ENCODE peak calls at places on chromosomes 1 and 21, in five cellular contexts. Z is WTC11, N is lower leg skin, M is progenitor cell of endocrine pancreas, K is hepatocyte. L is an unnamed sample.

GRCh38 chr1:7972285-7972684 is 10.8 kb downstream of the PARK7 start:
- DNase-seq in Z (no peak), M (no peak), N (no peak), K (no peak), L (no peak)

GRCh38 chr1:147723691-147724323 is 36.6 kb downstream of the GJA5 start:
- DNase-seq in M (peak), Z (peak), N (no peak), K (peak), L (peak)

GRCh38 chr1:40162791-40163441 is 1.7 kb downstream of the RLF start:
- DNase-seq in Z (no peak), N (no peak), K (no peak), M (no peak), L (no peak)

GRCh38 chr1:180534199-180534598 is 24.6 kb upstream of the OVAAL start:
- DNase-seq in M (no peak), Z (no peak), K (no peak), N (no peak), L (no peak)

GRCh38 chr1:3410435-3410915 is 44.0 kb upstream of the ARHGEF16 start:
- DNase-seq in N (no peak), M (no peak), Z (no peak), K (no peak), L (no peak)

GRCh38 chr1:91400133-91400725 is 4.4 kb downstream of the HFM1 start:
- DNase-seq in K (no peak), M (no peak), N (no peak), Z (peak), L (no peak)

GRCh38 chr21:33780631-33781030 is 135.0 kb downstream of the ATP5PO start:
- DNase-seq in Z (no peak), K (no peak), M (no peak), N (no peak), L (no peak)

GRCh38 chr1:23492132-23492720 is 8.2 kb upstream of the ASAP3 start:
- DNase-seq in K (no peak), M (no peak), Z (no peak), N (no peak), L (no peak)

GRCh38 chr1:168179411-168180147 is 817 bp downstream of the TIPRL start:
- DNase-seq in N (no peak), Z (no peak), M (no peak), K (peak), L (no peak)

GRCh38 chr1:87330201-87330953 is 1.7 kb downstream of the LMO4 start:
- DNase-seq in N (peak), M (no peak), K (peak), Z (peak), L (no peak)

GRCh38 chr1:209815931-209816338 is 10.0 kb upstream of the IRF6 start:
- DNase-seq in N (peak), Z (no peak), K (no peak), M (no peak), L (no peak)

GRCh38 chr1:180631197-180631765 is 541 bp upstream of the XPR1 start:
- DNase-seq in M (no peak), Z (no peak), K (no peak), N (no peak), L (no peak)

GRCh38 chr1:15678578-15678977 is 5.5 kb upstream of the PLEKHM2 start:
- DNase-seq in Z (no peak), K (peak), N (no peak), M (no peak), L (no peak)

GRCh38 chr1:53091841-53092645 is 30.0 kb downstream of the PODN start:
- DNase-seq in Z (no peak), K (no peak), M (no peak), N (no peak), L (no peak)

GRCh38 chr1:234495231-234495990 is 16.4 kb upstream of the TARBP1 start:
- DNase-seq in K (peak), M (no peak), Z (no peak), N (peak), L (no peak)

GRCh38 chr21:14890141-14890540 is 174.7 kb downstream of the NRIP1 start:
- DNase-seq in N (no peak), K (no peak), M (no peak), Z (no peak), L (no peak)

GRCh38 chr1:219206350-219206749 is 32.7 kb downstream of the LYPLAL1 start:
- DNase-seq in Z (no peak), N (no peak), M (no peak), K (no peak), L (no peak)

GRCh38 chr1:37509181-37509580 is 5.4 kb downstream of the MEAF6 start:
- DNase-seq in K (no peak), M (no peak), N (no peak), Z (no peak), L (no peak)

GRCh38 chr1:94851571-94851970 is 31.4 kb downstream of the SLC44A3 start:
- DNase-seq in N (no peak), K (no peak), M (no peak), Z (no peak), L (no peak)

GRCh38 chr1:94856004-94856403 is 35.8 kb downstream of the SLC44A3 start:
- DNase-seq in K (no peak), N (no peak), Z (no peak), M (no peak), L (no peak)

GRCh38 chr1:94855307-94855700 is 35.1 kb downstream of the SLC44A3 start:
- DNase-seq in Z (no peak), K (no peak), N (no peak), M (no peak), L (no peak)

GRCh38 chr1:94854458-94855306 is 34.5 kb downstream of the SLC44A3 start:
- DNase-seq in Z (peak), N (peak), M (peak), K (peak), L (peak)

GRCh38 chr1:94852758-94853157 is 32.6 kb downstream of the SLC44A3 start:
- DNase-seq in M (no peak), Z (no peak), K (no peak), N (no peak), L (no peak)
- TF ChIP-seq CTCF in M (no peak), Z (no peak), K (peak), N (no peak), L (no peak)

GRCh38 chr21:36429672-36430546 is 44.7 kb downstream of the CHAF1B start:
- DNase-seq in N (peak), Z (peak), M (peak), K (peak), L (peak)
- TF ChIP-seq CTCF in N (no peak), Z (no peak), M (peak), K (no peak), L (peak)

GRCh38 chr1:118077331-118078055 is 107.5 kb downstream of the SPAG17 start:
- DNase-seq in K (peak), N (no peak), Z (no peak), M (no peak), L (peak)
- TF ChIP-seq CTCF in K (peak), N (no peak), Z (no peak), M (peak), L (peak)

GRCh38 chr1:25694167-25694566 is 77.6 kb downstream of the MAN1C1 start:
- DNase-seq in M (no peak), N (no peak), Z (no peak), K (peak), L (no peak)

GRCh38 chr1:25697426-25698220 is 81.0 kb downstream of the MAN1C1 start:
- DNase-seq in Z (no peak), M (no peak), K (no peak), N (peak), L (no peak)

GRCh38 chr1:25694591-25695007 is 78.0 kb downstream of the MAN1C1 start:
- DNase-seq in M (no peak), Z (no peak), K (peak), N (no peak), L (no peak)

GRCh38 chr1:25695991-25696330 is 79.4 kb downstream of the MAN1C1 start:
- DNase-seq in M (no peak), Z (no peak), N (no peak), K (peak), L (no peak)

DNA sequence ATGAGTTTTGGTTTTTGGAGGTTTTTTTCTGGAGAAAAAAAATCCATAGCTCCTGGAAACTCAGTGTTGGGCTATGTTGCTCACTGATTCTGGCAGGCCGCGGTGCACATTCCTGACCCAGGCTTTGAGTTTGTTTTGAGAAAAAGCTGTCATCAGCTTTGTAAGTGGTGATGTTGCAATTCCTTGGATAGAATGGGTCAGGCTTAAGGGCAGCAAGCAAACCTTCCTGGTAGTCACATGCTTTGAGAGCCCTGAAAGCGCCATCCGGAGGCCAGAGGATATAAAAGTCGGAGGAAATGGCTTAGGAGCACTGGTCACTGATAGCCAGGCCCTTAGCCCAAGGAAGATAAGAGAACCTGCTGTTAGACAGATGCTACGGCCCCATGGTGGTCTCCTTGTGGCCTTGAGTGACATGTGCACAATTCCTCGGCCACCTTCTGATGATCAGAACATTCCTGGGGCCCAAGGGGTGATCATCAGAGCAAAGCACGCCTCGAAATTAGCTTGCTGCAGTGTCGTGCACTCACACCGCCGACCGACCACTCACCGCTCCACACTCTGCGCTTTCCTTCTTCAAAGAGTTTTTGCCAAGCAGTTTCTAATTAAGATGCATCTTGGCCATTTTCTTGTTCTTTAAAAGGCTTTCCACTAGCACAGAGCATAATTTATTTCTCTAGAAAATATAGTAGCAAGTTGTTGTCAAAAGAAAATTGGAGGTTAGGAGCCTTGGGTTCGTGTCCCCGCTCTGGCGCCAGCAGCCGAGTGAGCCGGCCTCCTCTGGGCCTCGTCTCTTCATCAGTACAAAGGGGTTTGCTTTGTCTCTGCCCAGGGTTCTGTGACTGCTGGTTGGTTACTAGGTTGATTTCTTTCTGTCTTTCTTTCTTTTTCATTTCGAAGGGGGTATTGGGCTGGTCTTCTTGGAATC is 78.7 kb downstream of the MAN1C1 start:
- DNase-seq in N (peak), M (no peak), Z (peak), K (peak), L (peak)
- TF ChIP-seq CTCF in N (no peak), M (no peak), Z (no peak), K (peak), L (no peak)

GRCh38 chr1:41315482-41315823 is 45.8 kb upstream of the FOXO6 start:
- DNase-seq in Z (no peak), K (no peak), N (no peak), M (no peak), L (no peak)

GRCh38 chr1:41312991-41313645 is 48.1 kb upstream of the FOXO6 start:
- DNase-seq in N (no peak), Z (no peak), K (no peak), M (no peak), L (no peak)

GRCh38 chr1:41314781-41315481 is 46.3 kb upstream of the FOXO6 start:
- DNase-seq in M (no peak), N (no peak), K (peak), Z (no peak), L (no peak)

GRCh38 chr1:41314376-41314775 is 46.9 kb upstream of the FOXO6 start:
- DNase-seq in N (no peak), K (no peak), M (no peak), Z (no peak), L (no peak)

GRCh38 chr1:41313661-41314131 is 47.5 kb upstream of the FOXO6 start:
- DNase-seq in Z (peak), M (no peak), N (no peak), K (no peak), L (peak)
- TF ChIP-seq CTCF in Z (peak), M (peak), N (no peak), K (peak), L (peak)

GRCh38 chr1:153616885-153617428 is 832 bp upstream of the S100A14 start:
- DNase-seq in K (no peak), M (no peak), Z (no peak), N (no peak), L (no peak)

GRCh38 chr1:153619171-153619570 is 3.0 kb upstream of the S100A14 start:
- DNase-seq in N (no peak), Z (no peak), K (no peak), M (no peak), L (no peak)

GRCh38 chr1:153616144-153616884 is at the start of gene S100A14:
- DNase-seq in K (peak), M (no peak), N (peak), Z (no peak), L (no peak)

GRCh38 chr1:153615406-153615805 is 719 bp downstream of the S100A14 start:
- DNase-seq in N (no peak), K (no peak), M (no peak), Z (no peak), L (no peak)

GRCh38 chr1:153617677-153618076 is 1.6 kb upstream of the S100A14 start:
- DNase-seq in Z (peak), K (peak), N (peak), M (peak), L (peak)
- TF ChIP-seq CTCF in Z (peak), K (peak), N (no peak), M (peak), L (no peak)

L was measured in endothelial cell.